ENCODE peak calls at places on chromosome 7, in seven cellular contexts. D is H1, S is HepG2, U is K562, N is SK-N-SH, B is HCT116, L is GM12878. J is an unnamed sample.

GRCh38 chr7:171912-172515 is 20.4 kb upstream of the FAM20C start:
- DNase-seq in D (no peak), S (no peak), U (no peak), N (no peak), B (no peak), L (no peak), J (no peak)

GRCh38 chr7:1706721-1707613 is 36.9 kb downstream of the ELFN1 start:
- DNase-seq in D (no peak), S (no peak), U (no peak), N (peak), B (no peak), L (no peak), J (no peak)

GRCh38 chr7:104231054-104232046 is 23.5 kb upstream of the ORC5 start:
- DNase-seq in D (no peak), S (peak), U (peak), N (peak), B (peak), L (no peak), J (peak)

GRCh38 chr7:39624935-39625694 is 1.7 kb downstream of the RALA start:
- DNase-seq in D (no peak), S (peak), U (peak), N (no peak), B (no peak), L (no peak), J (no peak)

GRCh38 chr7:131210618-131211017 is 117.1 kb upstream of the MKLN1 start:
- DNase-seq in D (no peak), S (no peak), U (no peak), N (no peak), B (no peak), L (no peak), J (no peak)

GRCh38 chr7:53811555-53812079 is 730.6 kb upstream of the VSTM2A start:
- DNase-seq in D (no peak), S (no peak), U (peak), N (no peak), B (no peak), L (no peak), J (no peak)

GRCh38 chr7:50647286-50647980 is 82.2 kb upstream of the DDC start:
- DNase-seq in D (no peak), S (no peak), U (no peak), N (no peak), B (no peak), L (no peak), J (no peak)

GRCh38 chr7:76166404-76167255 is 35.1 kb upstream of the SRRM3 start:
- DNase-seq in D (peak), S (peak), U (peak), N (peak), B (peak), L (peak), J (peak)

GRCh38 chr7:153886121-153886505 is 166.1 kb upstream of the DPP6 start:
- DNase-seq in D (no peak), S (no peak), U (no peak), N (no peak), B (no peak), L (no peak), J (no peak)

GRCh38 chr7:28748934-28749584 is 209.1 kb downstream of the TRIL start:
- DNase-seq in D (no peak), S (no peak), U (peak), N (no peak), B (peak), L (no peak), J (no peak)

GRCh38 chr7:128406986-128407589 is 2.7 kb downstream of the IMPDH1 start:
- DNase-seq in D (no peak), S (no peak), U (peak), N (peak), B (no peak), L (no peak), J (no peak)

GRCh38 chr7:103082497-103082896 is 7.6 kb downstream of the ARMC10 start:
- DNase-seq in D (no peak), S (no peak), U (no peak), N (no peak), B (no peak), L (no peak), J (no peak)

GRCh38 chr7:106462365-106462859 is 177.6 kb upstream of the NAMPT start:
- DNase-seq in D (no peak), S (peak), U (peak), N (peak), B (no peak), L (peak), J (no peak)

GRCh38 chr7:44080118-44080517 is 2.2 kb downstream of the POLM start:
- DNase-seq in D (no peak), S (no peak), U (no peak), N (no peak), B (no peak), L (no peak), J (no peak)

GRCh38 chr7:56074371-56074791 is 10.3 kb downstream of the SUMF2 start:
- DNase-seq in D (peak), S (peak), U (peak), N (peak), B (no peak), L (no peak), J (peak)

GRCh38 chr7:138429577-138430250 is 30.3 kb upstream of the TRIM24 start:
- DNase-seq in D (no peak), S (no peak), U (no peak), N (no peak), B (no peak), L (no peak), J (no peak)

GRCh38 chr7:73971701-73972341 is 56.2 kb upstream of the ELN start:
- DNase-seq in D (peak), S (no peak), U (no peak), N (peak), B (peak), L (no peak), J (peak)

GRCh38 chr7:149459540-149460433 is 1.1 kb downstream of the ZNF777 start:
- DNase-seq in D (no peak), S (no peak), U (peak), N (peak), B (no peak), L (no peak), J (no peak)

GRCh38 chr7:28389504-28390385 is 22.6 kb upstream of the CREB5 start:
- DNase-seq in D (no peak), S (peak), U (peak), N (peak), B (peak), L (no peak), J (peak)

DNA sequence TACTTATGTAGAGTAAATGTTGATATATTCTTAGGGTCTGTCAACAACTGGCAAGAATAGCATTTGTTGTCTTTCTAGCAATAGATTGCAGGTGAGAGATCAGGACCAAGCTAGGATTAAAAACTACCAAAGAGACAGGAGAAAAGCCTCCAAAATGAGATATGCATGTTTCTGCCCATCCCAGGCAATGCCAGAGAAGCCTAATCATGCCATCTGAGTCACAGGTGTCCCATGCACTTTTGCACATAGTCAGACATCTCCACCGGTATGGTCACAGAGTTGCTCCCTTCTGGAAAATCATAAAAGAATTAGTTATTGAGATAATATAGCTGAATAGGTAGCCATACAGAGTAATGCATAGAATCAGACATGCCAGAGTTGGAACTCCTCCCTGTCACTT is 50.6 kb downstream of the PDK4 start:
- DNase-seq in D (no peak), S (no peak), U (no peak), N (no peak), B (no peak), L (no peak), J (no peak)
- H3K4me3 ChIP-seq in D (no peak), S (no peak), U (no peak), N (peak), B (peak), L (no peak), J (no peak)

GRCh38 chr7:37112210-37112609 is 336.5 kb downstream of the ELMO1 start:
- DNase-seq in D (no peak), S (no peak), U (no peak), N (no peak), B (no peak), L (no peak), J (no peak)
- TF ChIP-seq YY1 in D (no peak), S (no peak), U (no peak), N (no peak), B (no peak), L (no peak), J (no peak)

GRCh38 chr7:87933953-87934698 is at the start of gene ADAM22:
- DNase-seq in D (peak), S (peak), U (peak), N (peak), B (peak), L (peak), J (peak)

GRCh38 chr7:87935373-87935706 is 1.3 kb downstream of the ADAM22 start:
- DNase-seq in D (no peak), S (no peak), U (no peak), N (no peak), B (no peak), L (no peak), J (no peak)

GRCh38 chr7:87934699-87935372 is 785 bp downstream of the ADAM22 start:
- DNase-seq in D (no peak), S (no peak), U (no peak), N (peak), B (no peak), L (no peak), J (peak)

DNA sequence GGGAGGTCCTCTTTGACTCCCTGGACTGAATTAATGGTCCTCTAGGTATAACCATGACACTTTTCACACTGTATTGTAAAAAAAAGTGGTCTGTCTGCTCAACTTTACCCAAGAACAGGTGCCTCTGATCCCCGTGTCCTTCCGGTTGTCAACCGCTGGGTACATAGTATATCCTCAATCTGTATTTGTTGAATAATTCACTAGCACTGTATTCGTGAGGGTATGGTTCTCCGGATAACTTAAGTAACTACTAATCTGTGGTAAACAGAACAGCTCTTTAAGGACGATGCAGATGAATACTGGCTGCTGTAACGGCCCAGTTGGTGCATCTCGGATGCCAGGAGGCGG is 472 bp upstream of the ADAM22 start:
- DNase-seq in D (no peak), S (no peak), U (no peak), N (no peak), B (no peak), L (no peak), J (no peak)
- H3K4me3 ChIP-seq in D (peak), S (peak), U (no peak), N (peak), B (peak), L (peak), J (peak)

GRCh38 chr7:123958186-123958703 is 33.2 kb downstream of the SPAM1 start:
- DNase-seq in D (no peak), S (no peak), U (no peak), N (no peak), B (no peak), L (no peak), J (no peak)

GRCh38 chr7:123966936-123967335 is 41.9 kb downstream of the SPAM1 start:
- DNase-seq in D (no peak), S (no peak), U (peak), N (no peak), B (no peak), L (no peak), J (no peak)

DNA sequence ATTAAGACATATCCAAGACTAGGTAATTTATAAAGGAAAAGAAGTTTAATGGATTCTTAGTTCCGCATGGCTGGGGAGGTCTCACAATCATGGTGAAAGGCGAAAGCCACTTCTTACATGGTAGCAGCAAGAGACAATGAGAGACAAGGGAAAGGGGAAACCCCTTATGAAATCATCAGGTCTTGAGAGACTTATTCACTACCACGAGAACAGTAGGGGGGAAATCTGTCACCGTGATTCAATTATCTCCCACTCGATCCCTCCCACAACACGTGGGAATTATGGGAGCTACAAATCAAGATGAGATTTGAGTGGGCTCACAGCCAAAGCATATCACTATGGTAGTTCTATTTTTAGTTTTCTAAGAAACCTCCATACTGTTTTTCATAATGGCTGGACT is 36.7 kb downstream of the SPAM1 start:
- DNase-seq in D (no peak), S (no peak), U (no peak), N (no peak), B (no peak), L (no peak), J (no peak)
- TF ChIP-seq YY1 in D (no peak), S (no peak), U (no peak), N (no peak), B (no peak), L (no peak), J (no peak)

J was measured in NT2/D1.